ENCODE peak calls at places on chromosomes 1 and 21, in six cellular contexts. One of them, this sample, is unnamed.

GRCh38 chr1:51237714-51238403 is 1.8 kb downstream of the RNF11 start:
- DNase-seq in activated CD4-positive, alpha-beta T cell treated with anti-CD3 and anti-CD28 coated beads, Interleukin-2, amount 10 ng/mL, durations not matched to agents 7 days and 5 days: no peak
- DNase-seq in brain microvascular endothelial cell: peak; percentile 13
- DNase-seq in brain pericyte: no peak
- DNase-seq in KBM-7: peak; percentile 24
- DNase-seq in NAMALWA: no peak
- DNase-seq in this sample: no peak

GRCh38 chr1:217336724-217337123 is 294.2 kb downstream of the GPATCH2 start:
- DNase-seq in brain pericyte: no peak
- DNase-seq in brain microvascular endothelial cell: no peak
- DNase-seq in activated CD4-positive, alpha-beta T cell treated with anti-CD3 and anti-CD28 coated beads, Interleukin-2, amount 10 ng/mL, durations not matched to agents 7 days and 5 days: no peak
- DNase-seq in NAMALWA: no peak
- DNase-seq in KBM-7: no peak
- DNase-seq in this sample: no peak

GRCh38 chr1:109277434-109278204 is 5.3 kb downstream of the PSRC1 start:
- DNase-seq in KBM-7: peak; percentile 86
- DNase-seq in NAMALWA: peak; percentile 83
- DNase-seq in activated CD4-positive, alpha-beta T cell treated with anti-CD3 and anti-CD28 coated beads, Interleukin-2, amount 10 ng/mL, durations not matched to agents 7 days and 5 days: peak; percentile 66
- DNase-seq in brain pericyte: no peak
- DNase-seq in brain microvascular endothelial cell: peak; percentile 72
- DNase-seq in this sample: peak; percentile 90

GRCh38 chr1:169527461-169528213 is 41.9 kb upstream of the SLC19A2 start:
- DNase-seq in KBM-7: no peak
- DNase-seq in brain microvascular endothelial cell: no peak
- DNase-seq in activated CD4-positive, alpha-beta T cell treated with anti-CD3 and anti-CD28 coated beads, Interleukin-2, amount 10 ng/mL, durations not matched to agents 7 days and 5 days: no peak
- DNase-seq in brain pericyte: no peak
- DNase-seq in NAMALWA: no peak
- DNase-seq in this sample: no peak

GRCh38 chr21:38797470-38797869 is 8.3 kb upstream of the ETS2 start:
- DNase-seq in activated CD4-positive, alpha-beta T cell treated with anti-CD3 and anti-CD28 coated beads, Interleukin-2, amount 10 ng/mL, durations not matched to agents 7 days and 5 days: no peak
- DNase-seq in NAMALWA: no peak
- DNase-seq in KBM-7: no peak
- DNase-seq in brain pericyte: no peak
- DNase-seq in brain microvascular endothelial cell: no peak
- DNase-seq in this sample: no peak

GRCh38 chr1:152502496-152503180 is 8.0 kb upstream of the LCE5A start:
- DNase-seq in brain microvascular endothelial cell: no peak
- DNase-seq in NAMALWA: no peak
- DNase-seq in brain pericyte: no peak
- DNase-seq in activated CD4-positive, alpha-beta T cell treated with anti-CD3 and anti-CD28 coated beads, Interleukin-2, amount 10 ng/mL, durations not matched to agents 7 days and 5 days: no peak
- DNase-seq in KBM-7: no peak
- DNase-seq in this sample: no peak

GRCh38 chr21:37582613-37583012 is 216.0 kb downstream of the DYRK1A start:
- DNase-seq in brain pericyte: peak; percentile 10
- DNase-seq in brain microvascular endothelial cell: peak; percentile 61
- DNase-seq in NAMALWA: peak; percentile 47
- DNase-seq in KBM-7: peak; percentile 33
- DNase-seq in activated CD4-positive, alpha-beta T cell treated with anti-CD3 and anti-CD28 coated beads, Interleukin-2, amount 10 ng/mL, durations not matched to agents 7 days and 5 days: no peak
- DNase-seq in this sample: peak; percentile 52

GRCh38 chr21:43881283-43881682 is 16.3 kb downstream of the AGPAT3 start:
- DNase-seq in activated CD4-positive, alpha-beta T cell treated with anti-CD3 and anti-CD28 coated beads, Interleukin-2, amount 10 ng/mL, durations not matched to agents 7 days and 5 days: no peak
- DNase-seq in brain pericyte: no peak
- DNase-seq in NAMALWA: no peak
- DNase-seq in brain microvascular endothelial cell: no peak
- DNase-seq in KBM-7: no peak
- DNase-seq in this sample: no peak

GRCh38 chr1:202143011-202143767 is 1.3 kb downstream of the ARL8A start:
- DNase-seq in NAMALWA: peak; percentile 82
- DNase-seq in brain microvascular endothelial cell: no peak
- DNase-seq in activated CD4-positive, alpha-beta T cell treated with anti-CD3 and anti-CD28 coated beads, Interleukin-2, amount 10 ng/mL, durations not matched to agents 7 days and 5 days: no peak
- DNase-seq in brain pericyte: no peak
- DNase-seq in KBM-7: peak; percentile 87
- DNase-seq in this sample: peak; percentile 69

GRCh38 chr1:233885196-233886028 is 19.1 kb upstream of the SLC35F3 start:
- DNase-seq in NAMALWA: no peak
- DNase-seq in KBM-7: no peak
- DNase-seq in activated CD4-positive, alpha-beta T cell treated with anti-CD3 and anti-CD28 coated beads, Interleukin-2, amount 10 ng/mL, durations not matched to agents 7 days and 5 days: no peak
- DNase-seq in brain microvascular endothelial cell: no peak
- DNase-seq in brain pericyte: no peak
- DNase-seq in this sample: no peak

GRCh38 chr21:39153373-39153772 is 29.9 kb downstream of the PSMG1 start:
- DNase-seq in KBM-7: no peak
- DNase-seq in brain microvascular endothelial cell: no peak
- DNase-seq in NAMALWA: peak; percentile 49
- DNase-seq in brain pericyte: no peak
- DNase-seq in activated CD4-positive, alpha-beta T cell treated with anti-CD3 and anti-CD28 coated beads, Interleukin-2, amount 10 ng/mL, durations not matched to agents 7 days and 5 days: no peak
- DNase-seq in this sample: peak; percentile 59

GRCh38 chr21:20647603-20648002 is 350.6 kb upstream of the NCAM2 start:
- DNase-seq in brain microvascular endothelial cell: no peak
- DNase-seq in activated CD4-positive, alpha-beta T cell treated with anti-CD3 and anti-CD28 coated beads, Interleukin-2, amount 10 ng/mL, durations not matched to agents 7 days and 5 days: no peak
- DNase-seq in KBM-7: no peak
- DNase-seq in NAMALWA: no peak
- DNase-seq in brain pericyte: no peak
- DNase-seq in this sample: no peak

GRCh38 chr1:79982218-79982617 is 975.7 kb upstream of the ADGRL4 start:
- DNase-seq in activated CD4-positive, alpha-beta T cell treated with anti-CD3 and anti-CD28 coated beads, Interleukin-2, amount 10 ng/mL, durations not matched to agents 7 days and 5 days: no peak
- DNase-seq in brain pericyte: no peak
- DNase-seq in KBM-7: no peak
- DNase-seq in NAMALWA: peak; percentile 9
- DNase-seq in brain microvascular endothelial cell: no peak
- DNase-seq in this sample: peak; percentile 5

GRCh38 chr1:94063379-94063778 is 57.6 kb downstream of the ABCA4 start:
- DNase-seq in brain microvascular endothelial cell: peak; percentile 81
- DNase-seq in activated CD4-positive, alpha-beta T cell treated with anti-CD3 and anti-CD28 coated beads, Interleukin-2, amount 10 ng/mL, durations not matched to agents 7 days and 5 days: no peak
- DNase-seq in KBM-7: no peak
- DNase-seq in brain pericyte: no peak
- DNase-seq in NAMALWA: no peak
- DNase-seq in this sample: peak; percentile 17

GRCh38 chr1:115478933-115479551 is 141.0 kb upstream of the NGF start:
- DNase-seq in NAMALWA: no peak
- DNase-seq in activated CD4-positive, alpha-beta T cell treated with anti-CD3 and anti-CD28 coated beads, Interleukin-2, amount 10 ng/mL, durations not matched to agents 7 days and 5 days: no peak
- DNase-seq in brain pericyte: no peak
- DNase-seq in KBM-7: no peak
- DNase-seq in brain microvascular endothelial cell: no peak
- DNase-seq in this sample: no peak

GRCh38 chr1:108199231-108199657 is 899 bp downstream of the SLC25A24 start:
- DNase-seq in activated CD4-positive, alpha-beta T cell treated with anti-CD3 and anti-CD28 coated beads, Interleukin-2, amount 10 ng/mL, durations not matched to agents 7 days and 5 days: no peak
- DNase-seq in NAMALWA: no peak
- DNase-seq in brain microvascular endothelial cell: peak; percentile 10
- DNase-seq in brain pericyte: no peak
- DNase-seq in KBM-7: peak; percentile 56
- DNase-seq in this sample: peak; percentile 20

GRCh38 chr1:236489710-236490377 is 33.9 kb upstream of the LGALS8 start:
- DNase-seq in activated CD4-positive, alpha-beta T cell treated with anti-CD3 and anti-CD28 coated beads, Interleukin-2, amount 10 ng/mL, durations not matched to agents 7 days and 5 days: peak; percentile 13
- DNase-seq in brain microvascular endothelial cell: peak; percentile 44
- DNase-seq in brain pericyte: no peak
- DNase-seq in NAMALWA: peak; percentile 57
- DNase-seq in KBM-7: peak; percentile 67
- DNase-seq in this sample: peak; percentile 47

GRCh38 chr21:15659768-15660423 is 69.9 kb upstream of the USP25 start:
- DNase-seq in activated CD4-positive, alpha-beta T cell treated with anti-CD3 and anti-CD28 coated beads, Interleukin-2, amount 10 ng/mL, durations not matched to agents 7 days and 5 days: no peak
- DNase-seq in brain pericyte: no peak
- DNase-seq in NAMALWA: no peak
- DNase-seq in brain microvascular endothelial cell: no peak
- DNase-seq in KBM-7: no peak
- DNase-seq in this sample: no peak

GRCh38 chr1:17438176-17438976 is 1.1 kb downstream of the RCC2 start:
- DNase-seq in NAMALWA: peak; percentile 85
- DNase-seq in KBM-7: peak; percentile 91
- DNase-seq in brain microvascular endothelial cell: peak; percentile 40
- DNase-seq in activated CD4-positive, alpha-beta T cell treated with anti-CD3 and anti-CD28 coated beads, Interleukin-2, amount 10 ng/mL, durations not matched to agents 7 days and 5 days: peak; percentile 70
- DNase-seq in brain pericyte: no peak
- DNase-seq in this sample: peak; percentile 83

GRCh38 chr1:233409540-233409939 is 82.0 kb downstream of the MAP3K21 start:
- DNase-seq in KBM-7: no peak
- DNase-seq in brain pericyte: no peak
- DNase-seq in activated CD4-positive, alpha-beta T cell treated with anti-CD3 and anti-CD28 coated beads, Interleukin-2, amount 10 ng/mL, durations not matched to agents 7 days and 5 days: no peak
- DNase-seq in brain microvascular endothelial cell: no peak
- DNase-seq in NAMALWA: no peak
- DNase-seq in this sample: peak; percentile 32

GRCh38 chr1:3743421-3743820 is 8.8 kb upstream of the CCDC27 start:
- DNase-seq in brain pericyte: no peak
- DNase-seq in brain microvascular endothelial cell: no peak
- DNase-seq in NAMALWA: no peak
- DNase-seq in activated CD4-positive, alpha-beta T cell treated with anti-CD3 and anti-CD28 coated beads, Interleukin-2, amount 10 ng/mL, durations not matched to agents 7 days and 5 days: no peak
- DNase-seq in KBM-7: no peak
- DNase-seq in this sample: no peak

GRCh38 chr1:92940541-92940940 is 20.7 kb downstream of the DIPK1A start:
- DNase-seq in NAMALWA: no peak
- DNase-seq in brain pericyte: no peak
- DNase-seq in activated CD4-positive, alpha-beta T cell treated with anti-CD3 and anti-CD28 coated beads, Interleukin-2, amount 10 ng/mL, durations not matched to agents 7 days and 5 days: no peak
- DNase-seq in brain microvascular endothelial cell: no peak
- DNase-seq in KBM-7: no peak
- DNase-seq in this sample: no peak

GRCh38 chr1:88985033-88985432 is 7.4 kb downstream of the KYAT3 start:
- DNase-seq in KBM-7: no peak
- DNase-seq in brain pericyte: no peak
- DNase-seq in NAMALWA: no peak
- DNase-seq in activated CD4-positive, alpha-beta T cell treated with anti-CD3 and anti-CD28 coated beads, Interleukin-2, amount 10 ng/mL, durations not matched to agents 7 days and 5 days: no peak
- DNase-seq in brain microvascular endothelial cell: peak; percentile 88
- DNase-seq in this sample: no peak

GRCh38 chr1:202625416-202626360 is 84.6 kb downstream of the SYT2 start:
- DNase-seq in activated CD4-positive, alpha-beta T cell treated with anti-CD3 and anti-CD28 coated beads, Interleukin-2, amount 10 ng/mL, durations not matched to agents 7 days and 5 days: peak; percentile 64
- DNase-seq in KBM-7: peak; percentile 77
- DNase-seq in NAMALWA: peak; percentile 77
- DNase-seq in brain pericyte: no peak
- DNase-seq in brain microvascular endothelial cell: peak; percentile 49
- DNase-seq in this sample: peak; percentile 80

GRCh38 chr1:178935610-178936009 is 64.7 kb upstream of the ANGPTL1 start:
- DNase-seq in brain pericyte: no peak
- DNase-seq in brain microvascular endothelial cell: no peak
- DNase-seq in activated CD4-positive, alpha-beta T cell treated with anti-CD3 and anti-CD28 coated beads, Interleukin-2, amount 10 ng/mL, durations not matched to agents 7 days and 5 days: no peak
- DNase-seq in NAMALWA: no peak
- DNase-seq in KBM-7: no peak
- DNase-seq in this sample: no peak

GRCh38 chr1:199597152-199597551 is 430.4 kb upstream of the NR5A2 start:
- DNase-seq in activated CD4-positive, alpha-beta T cell treated with anti-CD3 and anti-CD28 coated beads, Interleukin-2, amount 10 ng/mL, durations not matched to agents 7 days and 5 days: no peak
- DNase-seq in KBM-7: no peak
- DNase-seq in NAMALWA: no peak
- DNase-seq in brain microvascular endothelial cell: no peak
- DNase-seq in brain pericyte: no peak
- DNase-seq in this sample: no peak